ENCODE peak calls at places on chromosomes 11 and 22, in five cellular contexts. Z is CD8-positive, alpha-beta memory T cell; O is CD4-positive, CD25-positive, alpha-beta regulatory T cell; Q is CD8-positive, alpha-beta T cell; M is lower lobe of right lung. S is an unnamed sample.

GRCh38 chr11:69287968-69288882 is 5.7 kb upstream of the MYEOV start:
- DNase-seq in Z (no peak), O (no peak), Q (no peak), M (peak; percentile 83), S (no peak)

GRCh38 chr11:110524227-110524626 is 94.5 kb downstream of the FDX1 start:
- DNase-seq in Z (no peak), O (no peak), Q (no peak), M (no peak), S (no peak)

GRCh38 chr11:2578006-2578933 is 121.5 kb downstream of the KCNQ1OT1 start:
- DNase-seq in Z (peak; percentile 40), O (no peak), Q (no peak), M (peak; percentile 42), S (no peak)

GRCh38 chr11:109680127-109680526 is 258.1 kb downstream of the C11orf87 start:
- DNase-seq in Z (no peak), O (no peak), Q (no peak), M (no peak), S (no peak)

GRCh38 chr11:57597971-57598830 is 716 bp downstream of the SERPING1 start:
- DNase-seq in Z (no peak), O (no peak), Q (no peak), M (peak; percentile 83), S (peak; percentile 25)

GRCh38 chr11:128040603-128041002 is 546.8 kb downstream of the ETS1 start:
- DNase-seq in Z (no peak), O (no peak), Q (no peak), M (no peak), S (no peak)

GRCh38 chr11:116606060-116606459 is 166.7 kb downstream of the BUD13 start:
- DNase-seq in Z (no peak), O (no peak), Q (no peak), M (no peak), S (no peak)

GRCh38 chr11:17792161-17792560 is 57.6 kb downstream of the KCNC1 start:
- DNase-seq in Z (no peak), O (no peak), Q (no peak), M (no peak), S (no peak)

GRCh38 chr22:37098976-37099577 is 10.4 kb downstream of the TMPRSS6 start:
- DNase-seq in Z (no peak), O (no peak), Q (no peak), M (no peak), S (no peak)

GRCh38 chr11:38014405-38014804 is 1416.4 kb upstream of the RAG2 start:
- DNase-seq in Z (no peak), O (no peak), Q (no peak), M (no peak), S (no peak)

GRCh38 chr11:104529916-104530315 is 366.0 kb upstream of the PDGFD start:
- DNase-seq in Z (no peak), O (no peak), Q (no peak), M (no peak), S (no peak)

GRCh38 chr11:65118097-65118837 is 766 bp upstream of the ZNHIT2 start:
- DNase-seq in Z (no peak), O (no peak), Q (no peak), M (no peak), S (no peak)

GRCh38 chr11:130798280-130798679 is 118.0 kb downstream of the SNX19 start:
- DNase-seq in Z (no peak), O (no peak), Q (no peak), M (no peak), S (no peak)

GRCh38 chr11:12430912-12431311 is 53.5 kb downstream of the PARVA start:
- DNase-seq in Z (no peak), O (no peak), Q (no peak), M (no peak), S (peak; percentile 71)

GRCh38 chr11:76577199-76577920 is 93.2 kb downstream of the LRRC32 start:
- DNase-seq in Z (no peak), O (no peak), Q (no peak), M (no peak), S (no peak)

GRCh38 chr11:133078591-133079179 is 453.6 kb downstream of the OPCML start:
- DNase-seq in Z (no peak), O (no peak), Q (no peak), M (no peak), S (no peak)

GRCh38 chr11:12827929-12828812 is 153.9 kb downstream of the TEAD1 start:
- DNase-seq in Z (no peak), O (no peak), Q (no peak), M (no peak), S (no peak)

GRCh38 chr22:23478175-23478574 is 101.9 kb downstream of the IGLL1 start:
- DNase-seq in Z (no peak), O (no peak), Q (no peak), M (no peak), S (no peak)

GRCh38 chr22:39658367-39658766 is 87.8 kb downstream of the CACNA1I start:
- DNase-seq in Z (peak; percentile 70), O (peak; percentile 64), Q (no peak), M (no peak), S (no peak)

GRCh38 chr11:72844356-72844755 is 30.1 kb downstream of the ATG16L2 start:
- DNase-seq in Z (no peak), O (no peak), Q (no peak), M (no peak), S (no peak)

GRCh38 chr11:69953356-69953755 is 124.8 kb upstream of the ANO1 start:
- DNase-seq in Z (no peak), O (no peak), Q (no peak), M (no peak), S (no peak)

GRCh38 chr11:46952553-46952952 is 16.0 kb downstream of the CSTPP1 start:
- DNase-seq in Z (no peak), O (no peak), Q (no peak), M (no peak), S (no peak)

GRCh38 chr22:23289851-23290724 is 109.8 kb downstream of the BCR start:
- DNase-seq in Z (peak; percentile 67), O (peak; percentile 42), Q (peak; percentile 24), M (peak; percentile 65), S (no peak)

GRCh38 chr11:21476588-21476987 is 716.3 kb upstream of the ANO5 start:
- DNase-seq in Z (no peak), O (no peak), Q (no peak), M (no peak), S (no peak)

GRCh38 chr11:65107751-65108468 is 3.8 kb upstream of the TM7SF2 start:
- DNase-seq in Z (no peak), O (no peak), Q (no peak), M (no peak), S (no peak)

GRCh38 chr11:44601471-44602370 is 36.3 kb downstream of the CD82 start:
- DNase-seq in Z (no peak), O (no peak), Q (no peak), M (no peak), S (no peak)

GRCh38 chr11:44600739-44601416 is 35.4 kb downstream of the CD82 start:
- DNase-seq in Z (no peak), O (no peak), Q (no peak), M (no peak), S (no peak)

GRCh38 chr11:44598831-44599230 is 33.4 kb downstream of the CD82 start:
- DNase-seq in Z (no peak), O (no peak), Q (no peak), M (no peak), S (no peak)

GRCh38 chr11:44602810-44603410 is 37.4 kb downstream of the CD82 start:
- DNase-seq in Z (no peak), O (no peak), Q (no peak), M (no peak), S (no peak)

GRCh38 chr11:44600261-44600660 is 34.8 kb downstream of the CD82 start:
- DNase-seq in Z (no peak), O (no peak), Q (no peak), M (no peak), S (no peak)
- H3K4me1 ChIP-seq in Z (peaks cover 27% of the 10 kb centered on the region), O (peaks cover 42% of the 10 kb centered on the region), Q (peaks cover 28% of the 10 kb centered on the region), M (peaks cover 75% of the 10 kb centered on the region), S (peaks cover 86% of the 10 kb centered on the region)

DNA sequence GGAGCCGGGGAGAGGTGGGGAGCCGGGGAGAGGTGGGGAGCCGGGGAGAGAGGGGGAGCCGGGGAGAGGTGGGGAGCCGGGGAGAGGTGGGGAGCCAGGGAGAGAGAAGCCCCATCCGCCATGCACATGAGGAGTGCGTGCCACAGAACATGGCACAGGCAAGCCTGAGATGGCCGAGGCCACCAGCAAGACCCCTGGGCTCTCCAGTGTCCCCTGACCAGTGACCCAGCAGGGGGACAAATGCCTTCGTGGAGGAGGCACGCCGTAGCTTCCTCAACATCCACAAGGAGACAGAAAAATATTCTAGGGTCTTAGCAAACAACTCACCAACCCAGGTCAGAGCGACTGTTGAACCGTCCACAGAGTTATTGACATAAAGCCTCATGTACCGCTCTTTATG is 618.8 kb downstream of the TBC1D22A start:
- DNase-seq in Z (no peak), O (no peak), Q (no peak), M (no peak), S (no peak)
- H3K9me3 ChIP-seq in Z (no peaks in the 10 kb centered on the region), O (no peaks in the 10 kb centered on the region), Q (no peaks in the 10 kb centered on the region), M (no peaks in the 10 kb centered on the region), S (no peaks in the 10 kb centered on the region)

GRCh38 chr11:613369-613968 is 2.3 kb downstream of the IRF7 start:
- DNase-seq in Z (peak; percentile 90), O (peak; percentile 78), Q (peak; percentile 52), M (peak; percentile 89), S (peak; percentile 47)

GRCh38 chr11:615453-616319 is at the start of gene IRF7:
- DNase-seq in Z (peak; percentile 87), O (peak; percentile 81), Q (peak; percentile 65), M (peak; percentile 99), S (peak; percentile 95)

GRCh38 chr11:612961-613300 is 2.8 kb downstream of the IRF7 start:
- DNase-seq in Z (no peak), O (no peak), Q (no peak), M (no peak), S (no peak)

GRCh38 chr11:614583-615452 is 932 bp downstream of the IRF7 start:
- DNase-seq in Z (no peak), O (no peak), Q (no peak), M (no peak), S (no peak)

DNA sequence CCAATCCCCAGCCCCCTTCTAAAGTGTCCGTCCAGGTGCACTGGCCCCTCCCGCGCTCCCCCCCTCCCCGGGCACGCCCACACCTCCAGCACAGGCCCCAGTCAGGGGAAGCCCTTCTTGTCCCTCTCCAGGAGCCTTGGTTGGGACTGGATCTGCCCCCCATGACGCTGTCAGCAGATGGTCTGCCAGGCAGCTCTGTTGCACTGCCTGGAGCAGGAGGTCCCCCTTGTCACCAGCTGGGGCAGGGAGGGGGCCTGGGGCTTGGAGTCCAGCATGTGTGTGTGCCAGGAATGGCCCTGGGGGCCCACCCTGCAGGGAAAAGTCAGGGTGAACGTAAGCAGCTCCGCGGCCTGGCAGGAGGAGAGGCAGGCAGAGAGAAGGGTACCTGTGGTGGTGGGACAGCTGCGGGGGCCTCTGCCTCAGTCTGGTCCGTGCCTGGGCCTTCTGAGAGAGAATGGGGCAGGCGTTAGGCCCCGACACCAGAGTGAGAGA is 1.6 kb downstream of the IRF7 start:
- DNase-seq in Z (no peak), O (no peak), Q (no peak), M (no peak), S (no peak)
- H3K4me3 ChIP-seq in Z (no peak overlapping the region), O (no peak overlapping the region), Q (no peak overlapping the region), M (peak overlapping the region; percentile 82), S (no peak overlapping the region)

DNA sequence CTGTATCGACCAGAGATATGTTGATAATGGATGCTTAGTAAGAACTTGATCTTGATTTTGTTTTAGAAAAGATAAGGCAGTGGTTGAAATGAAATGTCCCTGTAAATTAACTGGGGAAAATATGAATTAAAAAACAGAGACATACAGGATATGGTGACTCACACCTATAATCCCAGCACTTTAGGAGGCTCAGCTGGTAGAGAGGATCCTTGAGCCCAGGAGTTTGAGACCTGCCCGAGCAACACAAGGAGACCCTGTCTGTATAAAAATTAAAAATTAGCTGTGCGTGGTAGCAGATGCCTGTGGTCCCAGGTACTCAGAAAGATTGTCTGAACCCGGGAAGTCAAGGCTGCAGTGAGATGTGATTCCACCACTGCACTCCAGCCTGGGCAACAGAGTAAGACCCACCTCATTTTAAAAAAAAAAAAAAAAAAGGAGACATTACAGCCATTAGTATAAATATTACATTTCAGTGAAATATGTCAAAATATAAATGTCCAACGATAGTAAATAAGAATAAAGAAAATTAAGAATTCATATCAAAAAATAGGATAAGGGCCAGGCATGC is 4.6 kb downstream of the PICALM start:
- DNase-seq in Z (no peak), O (no peak), Q (no peak), M (no peak), S (no peak)
- H3K4me1 ChIP-seq in Z (peaks cover 49% of the 10 kb centered on the region), O (peaks cover 62% of the 10 kb centered on the region), Q (peaks cover 64% of the 10 kb centered on the region), M (peaks cover 72% of the 10 kb centered on the region), S (peaks cover 58% of the 10 kb centered on the region)